ENCODE peak calls at places on chromosome 3, in five cellular contexts. One of them, this sample, is unnamed.

GRCh38 chr3:62057339-62058047 is 315.9 kb downstream of the FEZF2 start:
- DNase-seq in foreskin melanocyte: no peak
- DNase-seq in NCI-H2171: no peak
- DNase-seq in non-pigmented ciliary epithelial cell: no peak
- DNase-seq in brain pericyte: no peak
- DNase-seq in this sample: no peak

GRCh38 chr3:42656680-42657610 is 3.4 kb downstream of the ZBTB47 start:
- DNase-seq in non-pigmented ciliary epithelial cell: no peak
- DNase-seq in foreskin melanocyte: no peak
- DNase-seq in brain pericyte: no peak
- DNase-seq in NCI-H2171: no peak
- DNase-seq in this sample: no peak

GRCh38 chr3:56874269-56874668 is 72.5 kb upstream of the ARHGEF3 start:
- DNase-seq in foreskin melanocyte: no peak
- DNase-seq in brain pericyte: no peak
- DNase-seq in NCI-H2171: no peak
- DNase-seq in non-pigmented ciliary epithelial cell: no peak
- DNase-seq in this sample: no peak

GRCh38 chr3:141410408-141410807 is 42.1 kb downstream of the ZBTB38 start:
- DNase-seq in NCI-H2171: no peak
- DNase-seq in non-pigmented ciliary epithelial cell: no peak
- DNase-seq in brain pericyte: no peak
- DNase-seq in foreskin melanocyte: peak
- DNase-seq in this sample: peak

GRCh38 chr3:133188996-133189395 is 150.8 kb downstream of the TMEM108 start:
- DNase-seq in non-pigmented ciliary epithelial cell: no peak
- DNase-seq in brain pericyte: no peak
- DNase-seq in foreskin melanocyte: no peak
- DNase-seq in NCI-H2171: no peak
- DNase-seq in this sample: no peak

GRCh38 chr3:102224171-102224570 is 210.6 kb upstream of the ZPLD1 start:
- DNase-seq in brain pericyte: no peak
- DNase-seq in NCI-H2171: no peak
- DNase-seq in foreskin melanocyte: no peak
- DNase-seq in non-pigmented ciliary epithelial cell: no peak
- DNase-seq in this sample: no peak

GRCh38 chr3:115697263-115698053 is 74.1 kb downstream of the GAP43 start:
- DNase-seq in foreskin melanocyte: no peak
- DNase-seq in brain pericyte: no peak
- DNase-seq in non-pigmented ciliary epithelial cell: no peak
- DNase-seq in NCI-H2171: no peak
- DNase-seq in this sample: peak

GRCh38 chr3:138782748-138783147 is 52.0 kb downstream of the PIK3CB start:
- DNase-seq in foreskin melanocyte: no peak
- DNase-seq in NCI-H2171: no peak
- DNase-seq in brain pericyte: no peak
- DNase-seq in non-pigmented ciliary epithelial cell: no peak
- DNase-seq in this sample: no peak

GRCh38 chr3:158493931-158494330 is 77.1 kb upstream of the MLF1 start:
- DNase-seq in NCI-H2171: no peak
- DNase-seq in brain pericyte: no peak
- DNase-seq in foreskin melanocyte: no peak
- DNase-seq in non-pigmented ciliary epithelial cell: no peak
- DNase-seq in this sample: no peak

GRCh38 chr3:38177175-38177574 is 11.8 kb downstream of the OXSR1 start:
- DNase-seq in non-pigmented ciliary epithelial cell: no peak
- DNase-seq in NCI-H2171: no peak
- DNase-seq in foreskin melanocyte: no peak
- DNase-seq in brain pericyte: no peak
- DNase-seq in this sample: no peak

GRCh38 chr3:44685128-44685800 is 27.2 kb upstream of the ZNF502 start:
- DNase-seq in foreskin melanocyte: peak
- DNase-seq in NCI-H2171: peak
- DNase-seq in brain pericyte: peak
- DNase-seq in non-pigmented ciliary epithelial cell: peak
- DNase-seq in this sample: no peak

GRCh38 chr3:172104471-172105072 is 65.2 kb downstream of the FNDC3B start:
- DNase-seq in foreskin melanocyte: no peak
- DNase-seq in NCI-H2171: no peak
- DNase-seq in brain pericyte: no peak
- DNase-seq in non-pigmented ciliary epithelial cell: no peak
- DNase-seq in this sample: peak